ENCODE peak calls at places on chromosomes 7 and 10, in nine cellular contexts. One of them, this sample, is unnamed.

GRCh38 chr7:2247141-2247985 is 5.3 kb downstream of the NUDT1 start:
- DNase-seq in epithelial cell of esophagus: no peak
- DNase-seq in endothelial cell: peak; percentile 79
- DNase-seq in CD4-positive, alpha-beta T cell: no peak
- DNase-seq in GM12865: peak; percentile 47
- DNase-seq in HFFc6: no peak
- DNase-seq in activated B cell treated with CpG ODN at 0.5 μM for 24 hours: peak; percentile 58
- DNase-seq in neural progenitor cell: peak; percentile 84
- DNase-seq in heart left ventricle: no peak
- DNase-seq in this sample: peak; percentile 68

GRCh38 chr7:106418094-106418493 is 133.3 kb upstream of the NAMPT start:
- DNase-seq in epithelial cell of esophagus: peak; percentile 88
- DNase-seq in CD4-positive, alpha-beta T cell: no peak
- DNase-seq in HFFc6: no peak
- DNase-seq in heart left ventricle: no peak
- DNase-seq in endothelial cell: no peak
- DNase-seq in GM12865: no peak
- DNase-seq in neural progenitor cell: no peak
- DNase-seq in activated B cell treated with CpG ODN at 0.5 μM for 24 hours: no peak
- DNase-seq in this sample: no peak

GRCh38 chr10:97499561-97500296 is 1.0 kb downstream of the UBTD1 start:
- DNase-seq in epithelial cell of esophagus: peak; percentile 27
- DNase-seq in endothelial cell: peak; percentile 33
- DNase-seq in activated B cell treated with CpG ODN at 0.5 μM for 24 hours: no peak
- DNase-seq in heart left ventricle: peak; percentile 79
- DNase-seq in neural progenitor cell: peak; percentile 32
- DNase-seq in CD4-positive, alpha-beta T cell: no peak
- DNase-seq in HFFc6: peak; percentile 59
- DNase-seq in GM12865: no peak
- DNase-seq in this sample: no peak

GRCh38 chr7:1850111-1850975 is 180.3 kb downstream of the ELFN1 start:
- DNase-seq in neural progenitor cell: no peak
- DNase-seq in epithelial cell of esophagus: no peak
- DNase-seq in heart left ventricle: peak; percentile 22
- DNase-seq in CD4-positive, alpha-beta T cell: no peak
- DNase-seq in endothelial cell: no peak
- DNase-seq in GM12865: no peak
- DNase-seq in activated B cell treated with CpG ODN at 0.5 μM for 24 hours: no peak
- DNase-seq in HFFc6: no peak
- DNase-seq in this sample: no peak

GRCh38 chr7:13903997-13904396 is 85.5 kb downstream of the ETV1 start:
- DNase-seq in activated B cell treated with CpG ODN at 0.5 μM for 24 hours: no peak
- DNase-seq in HFFc6: peak; percentile 43
- DNase-seq in neural progenitor cell: no peak
- DNase-seq in GM12865: no peak
- DNase-seq in endothelial cell: no peak
- DNase-seq in heart left ventricle: no peak
- DNase-seq in epithelial cell of esophagus: peak; percentile 49
- DNase-seq in CD4-positive, alpha-beta T cell: no peak
- DNase-seq in this sample: no peak

GRCh38 chr10:124092270-124093075 is 925 bp downstream of the CHST15 start:
- DNase-seq in HFFc6: peak; percentile 5
- DNase-seq in activated B cell treated with CpG ODN at 0.5 μM for 24 hours: peak; percentile 76
- DNase-seq in neural progenitor cell: peak; percentile 87
- DNase-seq in GM12865: peak; percentile 42
- DNase-seq in heart left ventricle: peak; percentile 45
- DNase-seq in CD4-positive, alpha-beta T cell: no peak
- DNase-seq in endothelial cell: peak; percentile 64
- DNase-seq in epithelial cell of esophagus: peak; percentile 65
- DNase-seq in this sample: peak; percentile 74

GRCh38 chr7:101527844-101528667 is 101.0 kb downstream of the MYL10 start:
- DNase-seq in endothelial cell: no peak
- DNase-seq in GM12865: no peak
- DNase-seq in epithelial cell of esophagus: peak; percentile 28
- DNase-seq in neural progenitor cell: no peak
- DNase-seq in heart left ventricle: no peak
- DNase-seq in HFFc6: peak; percentile 72
- DNase-seq in CD4-positive, alpha-beta T cell: no peak
- DNase-seq in activated B cell treated with CpG ODN at 0.5 μM for 24 hours: no peak
- DNase-seq in this sample: no peak

GRCh38 chr10:74262856-74263255 is 111.8 kb downstream of the ADK start:
- DNase-seq in endothelial cell: no peak
- DNase-seq in epithelial cell of esophagus: no peak
- DNase-seq in heart left ventricle: no peak
- DNase-seq in HFFc6: no peak
- DNase-seq in neural progenitor cell: no peak
- DNase-seq in CD4-positive, alpha-beta T cell: no peak
- DNase-seq in GM12865: no peak
- DNase-seq in activated B cell treated with CpG ODN at 0.5 μM for 24 hours: no peak
- DNase-seq in this sample: no peak

GRCh38 chr10:97399843-97400545 is 1.1 kb downstream of the RRP12 start:
- DNase-seq in heart left ventricle: peak; percentile 76
- DNase-seq in GM12865: peak; percentile 54
- DNase-seq in neural progenitor cell: peak; percentile 32
- DNase-seq in CD4-positive, alpha-beta T cell: no peak
- DNase-seq in activated B cell treated with CpG ODN at 0.5 μM for 24 hours: peak; percentile 26
- DNase-seq in HFFc6: peak; percentile 68
- DNase-seq in endothelial cell: no peak
- DNase-seq in epithelial cell of esophagus: peak; percentile 89
- DNase-seq in this sample: no peak

GRCh38 chr7:151411551-151411950 is 1.7 kb upstream of the WDR86 start:
- DNase-seq in heart left ventricle: no peak
- DNase-seq in activated B cell treated with CpG ODN at 0.5 μM for 24 hours: no peak
- DNase-seq in GM12865: no peak
- DNase-seq in CD4-positive, alpha-beta T cell: no peak
- DNase-seq in HFFc6: no peak
- DNase-seq in epithelial cell of esophagus: no peak
- DNase-seq in endothelial cell: no peak
- DNase-seq in neural progenitor cell: no peak
- DNase-seq in this sample: no peak

GRCh38 chr7:23347682-23348180 is 48.6 kb downstream of the MALSU1 start:
- DNase-seq in neural progenitor cell: no peak
- DNase-seq in CD4-positive, alpha-beta T cell: no peak
- DNase-seq in endothelial cell: no peak
- DNase-seq in activated B cell treated with CpG ODN at 0.5 μM for 24 hours: no peak
- DNase-seq in epithelial cell of esophagus: peak; percentile 88
- DNase-seq in GM12865: no peak
- DNase-seq in HFFc6: peak; percentile 88
- DNase-seq in heart left ventricle: no peak
- DNase-seq in this sample: peak; percentile 36

GRCh38 chr7:155448632-155449007 is 9.3 kb upstream of the EN2 start:
- DNase-seq in endothelial cell: no peak
- DNase-seq in HFFc6: no peak
- DNase-seq in activated B cell treated with CpG ODN at 0.5 μM for 24 hours: no peak
- DNase-seq in GM12865: no peak
- DNase-seq in neural progenitor cell: peak; percentile 65
- DNase-seq in CD4-positive, alpha-beta T cell: no peak
- DNase-seq in epithelial cell of esophagus: no peak
- DNase-seq in heart left ventricle: no peak
- DNase-seq in this sample: no peak

GRCh38 chr7:38716397-38716796 is 85.2 kb upstream of the AMPH start:
- DNase-seq in heart left ventricle: no peak
- DNase-seq in neural progenitor cell: no peak
- DNase-seq in CD4-positive, alpha-beta T cell: no peak
- DNase-seq in GM12865: no peak
- DNase-seq in activated B cell treated with CpG ODN at 0.5 μM for 24 hours: no peak
- DNase-seq in epithelial cell of esophagus: no peak
- DNase-seq in endothelial cell: no peak
- DNase-seq in HFFc6: no peak
- DNase-seq in this sample: no peak
- TF ChIP-seq CTCF in heart left ventricle: no peak
- TF ChIP-seq CTCF in neural progenitor cell: peak; percentile 42
- TF ChIP-seq CTCF in CD4-positive, alpha-beta T cell: no peak
- TF ChIP-seq CTCF in GM12865: no peak
- TF ChIP-seq CTCF in activated B cell treated with CpG ODN at 0.5 μM for 24 hours: no peak
- TF ChIP-seq CTCF in epithelial cell of esophagus: no peak
- TF ChIP-seq CTCF in endothelial cell: no peak
- TF ChIP-seq CTCF in HFFc6: peak; percentile 24
- TF ChIP-seq CTCF in this sample: no peak

GRCh38 chr10:11697718-11698527 is 44.3 kb upstream of the ECHDC3 start:
- DNase-seq in epithelial cell of esophagus: peak; percentile 14
- DNase-seq in heart left ventricle: no peak
- DNase-seq in activated B cell treated with CpG ODN at 0.5 μM for 24 hours: no peak
- DNase-seq in GM12865: peak; percentile 62
- DNase-seq in neural progenitor cell: no peak
- DNase-seq in endothelial cell: no peak
- DNase-seq in HFFc6: no peak
- DNase-seq in CD4-positive, alpha-beta T cell: no peak
- DNase-seq in this sample: no peak
- TF ChIP-seq CTCF in epithelial cell of esophagus: no peak
- TF ChIP-seq CTCF in heart left ventricle: no peak
- TF ChIP-seq CTCF in activated B cell treated with CpG ODN at 0.5 μM for 24 hours: no peak
- TF ChIP-seq CTCF in GM12865: peak; percentile 31
- TF ChIP-seq CTCF in neural progenitor cell: no peak
- TF ChIP-seq CTCF in endothelial cell: no peak
- TF ChIP-seq CTCF in HFFc6: peak; percentile 28
- TF ChIP-seq CTCF in CD4-positive, alpha-beta T cell: no peak
- TF ChIP-seq CTCF in this sample: peak; percentile 16

GRCh38 chr10:29970012-29970396 is 89.4 kb downstream of the JCAD start:
- DNase-seq in CD4-positive, alpha-beta T cell: no peak
- DNase-seq in neural progenitor cell: no peak
- DNase-seq in heart left ventricle: no peak
- DNase-seq in HFFc6: no peak
- DNase-seq in endothelial cell: no peak
- DNase-seq in epithelial cell of esophagus: no peak
- DNase-seq in GM12865: no peak
- DNase-seq in activated B cell treated with CpG ODN at 0.5 μM for 24 hours: no peak
- DNase-seq in this sample: no peak

GRCh38 chr10:29974773-29975172 is 84.6 kb downstream of the JCAD start:
- DNase-seq in CD4-positive, alpha-beta T cell: no peak
- DNase-seq in epithelial cell of esophagus: no peak
- DNase-seq in GM12865: no peak
- DNase-seq in HFFc6: no peak
- DNase-seq in neural progenitor cell: no peak
- DNase-seq in endothelial cell: no peak
- DNase-seq in activated B cell treated with CpG ODN at 0.5 μM for 24 hours: no peak
- DNase-seq in heart left ventricle: no peak
- DNase-seq in this sample: no peak

GRCh38 chr10:29968556-29968955 is 90.8 kb downstream of the JCAD start:
- DNase-seq in CD4-positive, alpha-beta T cell: no peak
- DNase-seq in activated B cell treated with CpG ODN at 0.5 μM for 24 hours: no peak
- DNase-seq in epithelial cell of esophagus: no peak
- DNase-seq in GM12865: no peak
- DNase-seq in HFFc6: no peak
- DNase-seq in neural progenitor cell: no peak
- DNase-seq in endothelial cell: no peak
- DNase-seq in heart left ventricle: no peak
- DNase-seq in this sample: no peak

GRCh38 chr10:29969255-29970011 is 90.0 kb downstream of the JCAD start:
- DNase-seq in endothelial cell: no peak
- DNase-seq in HFFc6: no peak
- DNase-seq in heart left ventricle: no peak
- DNase-seq in activated B cell treated with CpG ODN at 0.5 μM for 24 hours: no peak
- DNase-seq in CD4-positive, alpha-beta T cell: no peak
- DNase-seq in GM12865: no peak
- DNase-seq in epithelial cell of esophagus: no peak
- DNase-seq in neural progenitor cell: no peak
- DNase-seq in this sample: no peak

DNA sequence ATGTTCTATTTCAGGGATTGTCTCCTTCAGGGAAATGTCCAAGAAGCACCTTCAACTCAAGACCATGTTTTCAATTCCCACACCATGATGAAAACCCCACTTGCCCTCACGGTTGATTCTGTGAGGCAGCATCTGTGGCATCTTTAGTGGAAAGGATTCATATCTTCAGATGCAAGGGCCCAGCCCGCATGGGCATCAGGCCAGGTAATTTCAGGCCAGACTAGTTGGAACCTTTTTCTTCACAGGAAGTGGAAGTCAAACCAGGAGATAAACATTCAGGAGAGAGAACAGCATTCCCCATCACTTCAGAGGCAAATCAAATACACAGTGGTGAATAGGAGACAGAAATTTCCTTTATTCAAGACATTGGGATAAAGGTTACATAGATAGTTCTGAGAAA is 88.8 kb downstream of the JCAD start:
- DNase-seq in neural progenitor cell: no peak
- DNase-seq in heart left ventricle: no peak
- DNase-seq in endothelial cell: no peak
- DNase-seq in HFFc6: no peak
- DNase-seq in activated B cell treated with CpG ODN at 0.5 μM for 24 hours: no peak
- DNase-seq in CD4-positive, alpha-beta T cell: no peak
- DNase-seq in epithelial cell of esophagus: peak; percentile 25
- DNase-seq in GM12865: no peak
- DNase-seq in this sample: no peak
- TF ChIP-seq CTCF in neural progenitor cell: no peak
- TF ChIP-seq CTCF in heart left ventricle: no peak
- TF ChIP-seq CTCF in endothelial cell: no peak
- TF ChIP-seq CTCF in HFFc6: no peak
- TF ChIP-seq CTCF in activated B cell treated with CpG ODN at 0.5 μM for 24 hours: no peak
- TF ChIP-seq CTCF in CD4-positive, alpha-beta T cell: no peak
- TF ChIP-seq CTCF in epithelial cell of esophagus: no peak
- TF ChIP-seq CTCF in GM12865: no peak
- TF ChIP-seq CTCF in this sample: no peak

GRCh38 chr7:144785491-144785890 is 50.4 kb downstream of the TPK1 start:
- DNase-seq in HFFc6: no peak
- DNase-seq in epithelial cell of esophagus: no peak
- DNase-seq in GM12865: no peak
- DNase-seq in neural progenitor cell: no peak
- DNase-seq in activated B cell treated with CpG ODN at 0.5 μM for 24 hours: no peak
- DNase-seq in CD4-positive, alpha-beta T cell: no peak
- DNase-seq in endothelial cell: no peak
- DNase-seq in heart left ventricle: no peak
- DNase-seq in this sample: no peak

GRCh38 chr7:144786079-144786478 is 49.8 kb downstream of the TPK1 start:
- DNase-seq in GM12865: no peak
- DNase-seq in endothelial cell: no peak
- DNase-seq in activated B cell treated with CpG ODN at 0.5 μM for 24 hours: no peak
- DNase-seq in heart left ventricle: no peak
- DNase-seq in CD4-positive, alpha-beta T cell: no peak
- DNase-seq in HFFc6: no peak
- DNase-seq in epithelial cell of esophagus: no peak
- DNase-seq in neural progenitor cell: peak; percentile 11
- DNase-seq in this sample: no peak

GRCh38 chr7:144787127-144787526 is 48.7 kb downstream of the TPK1 start:
- DNase-seq in GM12865: no peak
- DNase-seq in endothelial cell: peak; percentile 5
- DNase-seq in heart left ventricle: no peak
- DNase-seq in activated B cell treated with CpG ODN at 0.5 μM for 24 hours: no peak
- DNase-seq in CD4-positive, alpha-beta T cell: no peak
- DNase-seq in neural progenitor cell: no peak
- DNase-seq in epithelial cell of esophagus: peak; percentile 48
- DNase-seq in HFFc6: no peak
- DNase-seq in this sample: no peak

GRCh38 chr7:144784943-144785342 is 50.9 kb downstream of the TPK1 start:
- DNase-seq in CD4-positive, alpha-beta T cell: no peak
- DNase-seq in HFFc6: no peak
- DNase-seq in neural progenitor cell: no peak
- DNase-seq in activated B cell treated with CpG ODN at 0.5 μM for 24 hours: no peak
- DNase-seq in heart left ventricle: no peak
- DNase-seq in endothelial cell: no peak
- DNase-seq in epithelial cell of esophagus: peak; percentile 53
- DNase-seq in GM12865: no peak
- DNase-seq in this sample: no peak

DNA sequence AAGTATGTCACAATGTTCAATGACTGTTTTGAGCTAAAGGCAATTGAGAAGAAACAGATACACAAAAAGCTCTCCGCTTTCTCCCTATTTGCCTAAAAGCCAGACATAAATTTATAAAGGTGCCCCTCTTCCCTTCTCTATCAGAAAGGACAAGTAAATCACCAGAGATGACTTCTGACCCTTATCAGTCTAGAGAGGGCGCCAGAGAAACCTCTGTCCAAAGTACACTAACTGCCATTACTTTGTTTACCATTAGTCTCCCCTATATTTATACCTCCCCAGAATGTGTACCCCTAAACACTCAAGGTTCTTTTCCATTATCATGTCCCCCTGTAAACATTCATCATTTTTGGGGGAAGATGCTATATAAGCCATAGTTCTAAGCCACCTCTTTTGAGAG is 49.3 kb downstream of the TPK1 start:
- DNase-seq in GM12865: no peak
- DNase-seq in heart left ventricle: no peak
- DNase-seq in activated B cell treated with CpG ODN at 0.5 μM for 24 hours: no peak
- DNase-seq in neural progenitor cell: peak; percentile 35
- DNase-seq in CD4-positive, alpha-beta T cell: no peak
- DNase-seq in HFFc6: no peak
- DNase-seq in epithelial cell of esophagus: peak; percentile 13
- DNase-seq in endothelial cell: peak; percentile 4
- DNase-seq in this sample: peak; percentile 16
- TF ChIP-seq CTCF in GM12865: peak; percentile 16
- TF ChIP-seq CTCF in heart left ventricle: no peak
- TF ChIP-seq CTCF in activated B cell treated with CpG ODN at 0.5 μM for 24 hours: no peak
- TF ChIP-seq CTCF in neural progenitor cell: peak; percentile 49
- TF ChIP-seq CTCF in CD4-positive, alpha-beta T cell: peak; percentile 55
- TF ChIP-seq CTCF in HFFc6: no peak
- TF ChIP-seq CTCF in epithelial cell of esophagus: peak; percentile 41
- TF ChIP-seq CTCF in endothelial cell: no peak
- TF ChIP-seq CTCF in this sample: peak; percentile 47